ENCODE peak calls at places on chromosomes 4 and X, in ten cellular contexts. M is right atrium auricular region, R is adrenal gland, U is testis, J is right lobe of liver, A is NT2/D1, N is tibial artery, D is SK-N-SH, B is heart left ventricle, H is BE2C. K is an unnamed sample. For H3K4me1 and H3K9me3, the result is how much of the 10 kb centered on the place peaks cover.

GRCh38 chr4:126779446-126780166 is 853.2 kb upstream of the INTU start:
- DNase-seq in A (no peak), R (no peak), U (peak), B (no peak), D (no peak), M (no peak), H (no peak), N (no peak), J (peak), K (no peak)

GRCh38 chrX:48683411-48683982 is at the start of gene WAS:
- DNase-seq in R (peak), M (no peak), D (no peak), U (no peak), B (no peak), H (no peak), J (no peak), N (no peak), A (no peak), K (no peak)

GRCh38 chrX:79330022-79330421 is 37.1 kb downstream of the ITM2A start:
- DNase-seq in R (no peak), J (no peak), A (no peak), N (no peak), B (no peak), U (no peak), D (no peak), M (no peak), H (no peak), K (no peak)

GRCh38 chr4:8728536-8729407 is 136.2 kb downstream of the CPZ start:
- DNase-seq in B (no peak), M (peak), A (no peak), N (no peak), U (no peak), D (peak), J (peak), R (no peak), H (no peak), K (no peak)

GRCh38 chr4:106344324-106344970 is 24.1 kb downstream of the GIMD1 start:
- DNase-seq in J (no peak), R (peak), D (no peak), U (no peak), M (no peak), B (no peak), H (no peak), A (no peak), N (no peak), K (no peak)

GRCh38 chr4:8760561-8760960 is 111.1 kb downstream of the HMX1 start:
- DNase-seq in B (peak), H (peak), R (no peak), D (no peak), M (no peak), A (no peak), U (no peak), J (peak), N (peak), K (peak)

GRCh38 chrX:56813318-56813837 is 84.3 kb downstream of the NBDY start:
- DNase-seq in B (no peak), J (no peak), A (no peak), R (peak), M (peak), H (no peak), N (no peak), D (no peak), U (no peak), K (peak)

GRCh38 chr4:95694411-95694810 is 145.5 kb upstream of the PDHA2 start:
- DNase-seq in U (no peak), A (no peak), B (no peak), N (no peak), J (no peak), H (no peak), M (no peak), D (no peak), R (no peak), K (no peak)

GRCh38 chr4:127212701-127213100 is 420.1 kb upstream of the INTU start:
- DNase-seq in D (no peak), H (no peak), A (no peak), N (no peak), U (no peak), J (no peak), R (no peak), M (no peak), B (no peak), K (no peak)

GRCh38 chr4:185902654-185903053 is 90.7 kb upstream of the SORBS2 start:
- DNase-seq in U (no peak), M (no peak), B (no peak), A (no peak), D (no peak), H (no peak), N (no peak), J (no peak), R (no peak), K (no peak)

GRCh38 chrX:132292753-132293152 is 73.5 kb upstream of the RAP2C start:
- DNase-seq in U (peak), M (no peak), J (no peak), B (no peak), N (no peak), R (peak), H (peak), D (peak), A (peak), K (no peak)

GRCh38 chrX:67781132-67781531 is 237.3 kb downstream of the AR start:
- DNase-seq in N (peak), B (no peak), U (no peak), H (no peak), D (no peak), M (no peak), R (peak), A (no peak), J (no peak), K (no peak)

GRCh38 chrX:67780694-67781109 is 236.9 kb downstream of the AR start:
- DNase-seq in H (no peak), R (peak), B (peak), U (peak), J (peak), N (peak), M (peak), A (no peak), D (no peak), K (peak)

GRCh38 chrX:67777148-67777547 is 233.3 kb downstream of the AR start:
- DNase-seq in M (no peak), N (no peak), R (no peak), J (no peak), U (no peak), D (no peak), A (no peak), H (no peak), B (no peak), K (no peak)

GRCh38 chrX:67784712-67785111 is 240.9 kb downstream of the AR start:
- DNase-seq in B (no peak), H (no peak), M (no peak), R (no peak), N (no peak), J (no peak), A (no peak), U (no peak), D (no peak), K (no peak)

DNA sequence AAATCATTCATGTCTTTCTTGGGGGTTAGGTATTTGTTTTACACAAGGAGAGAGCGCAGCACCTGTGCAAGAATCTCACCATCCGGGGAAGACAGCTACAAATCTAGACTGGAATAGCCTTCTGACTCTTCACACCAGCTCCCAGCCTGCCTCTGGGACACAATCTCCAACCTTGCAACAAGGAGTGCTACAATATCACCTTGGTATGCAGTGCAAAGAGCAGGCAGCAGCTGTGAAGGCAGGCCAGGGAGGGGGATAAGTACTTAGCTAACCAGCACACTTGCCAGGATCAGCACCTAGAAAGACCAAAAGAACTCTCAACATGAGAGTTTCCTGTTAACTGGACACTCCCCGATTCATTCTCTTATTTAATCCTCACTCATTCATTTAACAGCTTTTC is 235.3 kb downstream of the AR start:
- DNase-seq in D (no peak), U (no peak), J (no peak), A (no peak), M (no peak), H (no peak), N (no peak), B (no peak), R (no peak), K (no peak)
- H3K4me1 ChIP-seq in D (under half), U (under half), J (under half), A (under half), M (under half), H (under half), N (under half), B (under half), R (under half), K (under half)

DNA sequence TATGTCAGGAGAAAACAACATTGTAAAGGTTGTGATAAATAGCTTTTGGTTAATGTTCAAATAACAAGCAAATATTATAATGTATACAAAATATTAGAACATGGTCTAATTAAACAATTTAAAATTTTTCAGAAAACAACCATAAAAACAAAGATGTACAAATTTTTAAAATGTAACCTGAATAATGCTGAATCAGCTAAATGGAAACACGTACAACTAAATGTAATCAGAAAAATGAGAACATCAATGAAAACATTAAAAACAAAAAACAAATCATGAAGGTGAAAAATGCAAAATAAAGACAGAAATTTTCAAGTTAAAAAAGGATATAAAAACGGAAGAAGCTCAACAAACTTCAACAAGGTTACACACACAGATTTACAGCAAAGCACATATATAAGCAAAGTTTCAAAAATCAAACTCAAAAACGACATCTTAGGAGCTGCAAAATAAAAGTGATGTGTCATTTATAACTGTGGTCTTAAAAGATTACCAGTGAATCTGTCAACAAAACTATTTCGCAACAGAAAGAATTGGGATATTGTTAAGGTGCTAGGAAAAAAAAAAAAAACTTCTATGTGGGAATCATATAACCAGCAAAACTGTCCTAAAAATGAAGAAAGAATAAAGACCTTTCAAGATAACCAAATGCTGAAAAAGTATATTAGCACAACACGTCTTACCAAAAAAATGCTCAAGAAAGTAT is 31.8 kb downstream of the ZNF732 start:
- DNase-seq in U (no peak), H (no peak), B (no peak), J (no peak), N (no peak), M (no peak), D (no peak), A (no peak), R (no peak), K (no peak)
- H3K9me3 ChIP-seq in U (under half), H (under half), B (half or more), J (under half), N (half or more), M (half or more), D (half or more), A (half or more), R (half or more), K (half or more)

DNA sequence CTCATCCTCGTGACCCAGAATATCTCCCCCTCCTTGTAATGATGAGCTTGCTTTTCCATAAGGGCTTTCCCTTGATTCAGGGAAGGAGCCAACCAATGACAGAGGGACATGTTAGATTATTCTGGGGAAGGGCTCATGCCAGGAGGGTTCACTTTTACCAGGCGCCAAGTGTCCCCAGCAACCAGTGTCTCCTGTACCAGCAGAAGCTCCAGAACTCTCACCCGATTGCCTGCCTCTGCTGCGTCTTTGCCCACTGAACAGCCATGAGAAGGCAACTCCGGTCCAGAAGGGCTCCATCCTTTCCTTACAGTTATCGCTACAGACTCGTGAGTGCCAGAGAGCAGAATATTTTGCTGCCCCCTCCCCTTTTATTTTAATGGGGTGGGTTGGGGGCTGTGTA is at the start of gene ATP1B4:
- DNase-seq in H (no peak), J (no peak), N (no peak), R (no peak), B (no peak), A (no peak), U (no peak), D (no peak), M (no peak), K (no peak)
- H3K4me1 ChIP-seq in H (under half), J (under half), N (under half), R (under half), B (under half), A (under half), U (under half), D (under half), M (under half), K (under half)

GRCh38 chrX:155983326-155983725 is 14.2 kb upstream of the IL9R start:
- DNase-seq in R (no peak), M (no peak), B (no peak), A (no peak), H (no peak), U (no peak), D (no peak), J (no peak), N (no peak), K (no peak)
- H3K9me3 ChIP-seq in R (under half), M (under half), B (under half), A (under half), H (under half), U (under half), D (under half), J (under half), N (under half), K (under half)

DNA sequence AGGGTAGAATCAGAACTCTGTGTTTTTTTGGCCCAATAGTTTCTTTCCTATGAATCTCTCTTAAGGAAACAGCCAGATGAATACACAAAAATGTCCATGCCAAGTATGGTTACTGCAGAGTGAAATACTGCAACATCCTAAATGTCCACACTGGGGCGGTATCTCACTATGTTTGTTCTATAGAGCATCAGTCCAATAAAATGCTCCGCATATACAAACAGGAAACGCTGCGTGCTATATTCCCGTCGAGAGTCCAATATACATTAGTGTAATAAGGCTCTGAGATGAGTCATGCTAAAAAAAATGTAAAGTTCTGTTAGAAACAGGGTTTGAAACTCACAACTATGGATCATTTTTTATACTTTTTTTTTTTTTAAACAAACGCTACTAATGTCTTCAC is 72.9 kb upstream of the ENOX2 start:
- DNase-seq in J (no peak), R (peak), U (peak), H (peak), A (peak), M (no peak), N (no peak), D (peak), B (no peak), K (no peak)
- H3K4me1 ChIP-seq in J (under half), R (under half), U (under half), H (under half), A (under half), M (under half), N (under half), D (under half), B (under half), K (under half)

DNA sequence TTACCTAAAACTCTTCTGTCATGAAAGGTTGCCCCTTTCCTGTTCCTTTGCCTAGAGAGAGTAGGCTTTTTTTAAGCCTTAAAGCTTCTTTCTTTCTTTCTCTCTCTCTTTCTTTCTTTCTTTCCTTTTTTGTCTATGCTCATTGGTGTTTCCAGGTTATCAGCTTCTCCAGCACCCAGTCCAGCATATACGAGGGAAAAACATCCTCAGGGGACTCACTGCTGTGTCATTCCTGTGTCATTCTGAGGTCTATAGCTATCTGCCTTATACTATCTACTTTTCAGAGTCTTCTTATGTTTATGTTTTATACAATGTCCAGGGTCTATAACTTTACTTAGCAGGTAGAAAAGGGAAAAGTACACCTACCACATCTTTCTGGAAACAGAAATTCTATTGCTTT is 10.5 kb upstream of the USP27X start:
- DNase-seq in H (no peak), U (no peak), B (no peak), D (no peak), R (no peak), J (no peak), A (no peak), M (no peak), N (no peak), K (no peak)
- H3K9me3 ChIP-seq in H (under half), U (under half), B (under half), D (under half), R (under half), J (under half), A (under half), M (under half), N (under half), K (under half)

GRCh38 chrX:71629467-71629866 is 11.2 kb upstream of the CXCR3 start:
- DNase-seq in N (no peak), B (no peak), D (no peak), M (no peak), A (no peak), J (no peak), R (no peak), U (no peak), H (no peak), K (no peak)

GRCh38 chrX:71627588-71628404 is 9.5 kb upstream of the CXCR3 start:
- DNase-seq in A (no peak), N (no peak), U (no peak), J (no peak), M (no peak), B (no peak), R (peak), H (no peak), D (no peak), K (no peak)

GRCh38 chrX:71625471-71625870 is 7.2 kb upstream of the CXCR3 start:
- DNase-seq in N (no peak), J (no peak), M (no peak), D (no peak), B (no peak), R (no peak), U (no peak), H (no peak), A (no peak), K (no peak)

GRCh38 chrX:71623714-71624113 is 5.4 kb upstream of the CXCR3 start:
- DNase-seq in A (no peak), D (no peak), U (no peak), N (no peak), J (no peak), B (no peak), M (no peak), H (no peak), R (no peak), K (no peak)

DNA sequence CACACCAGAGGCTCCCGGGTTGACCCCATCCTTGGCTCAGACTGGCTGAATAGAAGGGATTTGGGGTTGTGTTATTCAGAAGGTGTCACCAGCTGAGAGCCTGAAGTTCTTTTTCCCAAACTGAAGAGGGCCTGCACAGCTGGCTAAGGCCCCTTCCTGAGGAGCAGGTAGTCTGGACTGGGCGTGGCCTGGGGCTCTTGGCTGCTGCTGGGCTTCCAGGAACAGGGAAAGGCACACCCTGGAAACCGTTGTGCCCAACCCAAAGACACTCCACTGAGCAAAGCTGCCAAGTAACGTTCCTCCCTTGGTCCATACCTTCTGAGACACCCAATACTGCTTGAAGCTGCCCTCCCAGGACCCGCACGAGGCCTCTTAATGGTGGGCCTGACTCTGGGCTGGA is 8.3 kb upstream of the CXCR3 start:
- DNase-seq in A (no peak), M (no peak), D (no peak), J (no peak), N (no peak), B (no peak), U (no peak), H (no peak), R (no peak), K (peak)
- H3K4me1 ChIP-seq in A (under half), M (under half), D (under half), J (under half), N (under half), B (under half), U (under half), H (under half), R (under half), K (under half)

GRCh38 chrX:103107836-103108235 is 14.9 kb upstream of the NXF3 start:
- DNase-seq in M (no peak), R (no peak), J (no peak), A (no peak), B (no peak), U (no peak), D (no peak), H (no peak), N (no peak), K (no peak)
- H3K9me3 ChIP-seq in M (under half), R (under half), J (under half), A (under half), B (under half), U (under half), D (under half), H (under half), N (under half), K (under half)

K was measured in mucosa of descending colon.